ENCODE peak calls at places on chromosomes 12 and 14, in five cellular contexts. F is HepG2, O is HCT116, B is K562, N is GM12878. V is an unnamed sample.

GRCh38 chr14:100810861-100811461 is 15.0 kb upstream of the MEG3 start:
- DNase-seq in F (no peak), O (no peak), B (no peak), N (no peak), V (no peak)

GRCh38 chr14:95490727-95491451 is 25.6 kb downstream of the SYNE3 start:
- DNase-seq in F (no peak), O (peak; percentile 12), B (no peak), N (no peak), V (peak; percentile 36)

GRCh38 chr12:87254371-87255030 is 774.7 kb downstream of the C12orf50 start:
- DNase-seq in F (no peak), O (no peak), B (no peak), N (no peak), V (no peak)

GRCh38 chr14:95038521-95039250 is 118.6 kb downstream of the DICER1 start:
- DNase-seq in F (no peak), O (no peak), B (no peak), N (no peak), V (no peak)

GRCh38 chr12:30992381-30992780 is 65.8 kb downstream of the TSPAN11 start:
- DNase-seq in F (no peak), O (no peak), B (no peak), N (no peak), V (no peak)

GRCh38 chr12:43338848-43339526 is 213.0 kb downstream of the ADAMTS20 start:
- DNase-seq in F (peak; percentile 2), O (peak; percentile 16), B (peak; percentile 4), N (peak; percentile 42), V (peak; percentile 5)

GRCh38 chr14:79278798-79279644 is 932.3 kb downstream of the DIO2 start:
- DNase-seq in F (peak; percentile 27), O (no peak), B (peak; percentile 2), N (no peak), V (peak; percentile 33)

GRCh38 chr12:59972941-59973340 is 377.1 kb downstream of the SLC16A7 start:
- DNase-seq in F (peak; percentile 12), O (peak; percentile 50), B (no peak), N (no peak), V (no peak)

GRCh38 chr12:111687255-111687654 is 1.4 kb downstream of the ACAD10 start:
- DNase-seq in F (peak; percentile 31), O (no peak), B (peak; percentile 71), N (peak; percentile 5), V (peak; percentile 44)

GRCh38 chr12:54859502-54859901 is 5.2 kb downstream of the MUCL1 start:
- DNase-seq in F (no peak), O (no peak), B (no peak), N (no peak), V (no peak)
- TF ChIP-seq POLR2A in F (no peak), O (no peak), B (no peak), N (no peak), V (no peak)

DNA sequence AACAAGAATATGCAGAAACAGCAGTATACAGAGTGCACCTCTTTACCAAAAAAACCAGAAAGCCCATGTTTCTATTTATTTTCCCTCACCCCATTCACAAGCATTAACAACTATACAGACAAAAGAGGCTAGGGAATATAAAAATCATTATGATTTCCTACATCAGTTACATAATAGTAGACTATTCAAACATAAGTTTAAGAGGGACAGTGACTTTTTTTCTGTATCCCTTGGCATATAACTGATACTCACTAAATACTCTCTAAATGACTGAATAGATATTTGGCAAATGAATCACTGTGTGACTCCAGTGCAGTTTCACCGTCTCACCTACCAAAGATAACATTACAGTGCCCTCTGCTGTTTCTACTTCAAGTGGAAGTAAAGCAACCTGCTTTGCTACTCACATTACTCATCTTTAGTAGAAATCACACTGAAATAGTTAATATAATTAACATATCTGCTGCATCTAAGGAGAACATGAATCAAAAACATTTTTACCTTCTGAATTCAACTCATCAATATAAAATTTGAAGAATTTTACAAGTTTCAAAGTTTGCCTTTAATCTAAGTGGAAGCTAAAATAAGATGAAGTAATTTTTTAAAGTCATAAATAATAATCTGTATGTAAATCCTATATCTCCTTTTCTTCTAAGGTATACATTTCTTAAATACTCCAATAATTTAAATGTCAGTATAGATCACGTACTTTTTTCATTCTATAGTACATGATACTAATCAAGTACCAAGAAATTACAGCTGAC is 103.8 kb downstream of the OSBPL8 start:
- DNase-seq in F (peak; percentile 62), O (peak; percentile 90), B (peak; percentile 66), N (peak; percentile 33), V (peak; percentile 49)
- TF ChIP-seq REST in F (no peak), O (no peak), B (no peak), N (no peak), V (no peak)

GRCh38 chr12:22535478-22535877 is 8.9 kb downstream of the C2CD5 start:
- DNase-seq in F (no peak), O (no peak), B (no peak), N (no peak), V (no peak)
- TF ChIP-seq POLR2A in F (no peak), O (no peak), B (no peak), N (no peak), V (no peak)

DNA sequence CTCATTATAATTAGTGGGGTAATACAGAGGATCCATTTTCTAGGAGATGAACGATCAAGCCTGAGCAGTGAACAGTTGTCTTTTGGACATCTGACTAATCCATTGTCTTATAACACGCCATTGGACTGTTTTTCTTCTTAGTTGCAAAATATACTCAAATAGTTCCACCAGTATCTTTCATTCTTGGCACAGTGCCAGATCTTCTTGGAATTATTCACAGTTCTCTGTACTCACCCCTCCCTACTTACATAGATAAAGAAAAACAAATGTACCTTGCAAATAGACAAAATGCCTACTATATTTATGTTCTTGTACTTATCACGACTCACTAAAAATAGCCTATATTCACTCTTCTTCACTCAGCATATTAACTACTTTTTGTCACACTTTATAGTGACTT is 3.8 kb downstream of the CBLN3 start:
- DNase-seq in F (peak; percentile 63), O (no peak), B (peak; percentile 80), N (no peak), V (no peak)
- TF ChIP-seq REST in F (no peak), O (no peak), B (no peak), N (no peak), V (no peak)

DNA sequence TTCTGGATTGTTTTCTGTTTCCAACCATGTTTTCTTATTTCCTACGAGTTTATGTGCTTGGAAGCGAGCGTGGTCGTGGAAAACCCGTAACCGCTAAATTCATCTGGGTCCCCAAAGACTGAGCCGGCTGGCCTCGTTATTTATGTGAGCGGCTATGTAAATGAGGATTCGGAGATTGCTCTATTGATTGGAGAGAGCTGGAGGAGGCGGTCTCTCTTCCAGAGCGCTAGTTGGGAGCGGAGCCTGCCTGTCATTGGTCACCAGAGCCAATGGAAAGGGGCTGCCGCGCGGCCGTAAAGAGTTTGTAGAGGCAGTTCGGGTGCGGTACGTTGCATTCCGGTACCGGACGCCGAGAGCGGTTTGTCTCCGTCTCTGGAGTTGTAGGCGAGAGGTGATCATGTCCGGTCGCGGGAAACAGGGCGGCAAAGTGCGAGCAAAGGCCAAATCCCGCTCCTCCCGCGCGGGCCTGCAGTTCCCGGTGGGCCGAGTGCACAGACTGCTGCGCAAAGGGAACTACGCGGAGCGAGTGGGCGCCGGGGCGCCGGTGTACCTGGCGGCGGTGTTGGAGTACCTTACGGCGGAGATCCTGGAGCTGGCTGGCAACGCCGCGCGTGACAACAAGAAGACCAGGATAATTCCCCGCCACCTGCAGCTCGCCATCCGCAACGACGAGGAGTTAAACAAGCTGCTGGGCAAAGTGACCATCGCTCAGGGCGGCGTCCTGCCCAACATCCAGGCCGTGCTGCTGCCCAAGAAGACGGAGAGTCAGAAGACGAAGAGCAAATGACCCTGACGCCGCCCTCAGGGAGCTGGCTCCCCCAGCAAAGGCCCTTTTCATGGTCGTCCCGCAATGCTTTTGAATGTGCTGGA is 29.0 kb downstream of the WBP11 start:
- DNase-seq in F (peak; percentile 88), O (peak; percentile 74), B (no peak), N (peak; percentile 66), V (peak; percentile 97)
- TF ChIP-seq POLR2A in F (peak; percentile 90), O (no peak), B (no peak), N (peak; percentile 95), V (peak; percentile 97)

GRCh38 chr12:125360540-125360939 is 295.3 kb downstream of the AACS start:
- DNase-seq in F (no peak), O (no peak), B (no peak), N (no peak), V (no peak)
- TF ChIP-seq REST in F (no peak), O (no peak), B (no peak), N (no peak), V (no peak)

DNA sequence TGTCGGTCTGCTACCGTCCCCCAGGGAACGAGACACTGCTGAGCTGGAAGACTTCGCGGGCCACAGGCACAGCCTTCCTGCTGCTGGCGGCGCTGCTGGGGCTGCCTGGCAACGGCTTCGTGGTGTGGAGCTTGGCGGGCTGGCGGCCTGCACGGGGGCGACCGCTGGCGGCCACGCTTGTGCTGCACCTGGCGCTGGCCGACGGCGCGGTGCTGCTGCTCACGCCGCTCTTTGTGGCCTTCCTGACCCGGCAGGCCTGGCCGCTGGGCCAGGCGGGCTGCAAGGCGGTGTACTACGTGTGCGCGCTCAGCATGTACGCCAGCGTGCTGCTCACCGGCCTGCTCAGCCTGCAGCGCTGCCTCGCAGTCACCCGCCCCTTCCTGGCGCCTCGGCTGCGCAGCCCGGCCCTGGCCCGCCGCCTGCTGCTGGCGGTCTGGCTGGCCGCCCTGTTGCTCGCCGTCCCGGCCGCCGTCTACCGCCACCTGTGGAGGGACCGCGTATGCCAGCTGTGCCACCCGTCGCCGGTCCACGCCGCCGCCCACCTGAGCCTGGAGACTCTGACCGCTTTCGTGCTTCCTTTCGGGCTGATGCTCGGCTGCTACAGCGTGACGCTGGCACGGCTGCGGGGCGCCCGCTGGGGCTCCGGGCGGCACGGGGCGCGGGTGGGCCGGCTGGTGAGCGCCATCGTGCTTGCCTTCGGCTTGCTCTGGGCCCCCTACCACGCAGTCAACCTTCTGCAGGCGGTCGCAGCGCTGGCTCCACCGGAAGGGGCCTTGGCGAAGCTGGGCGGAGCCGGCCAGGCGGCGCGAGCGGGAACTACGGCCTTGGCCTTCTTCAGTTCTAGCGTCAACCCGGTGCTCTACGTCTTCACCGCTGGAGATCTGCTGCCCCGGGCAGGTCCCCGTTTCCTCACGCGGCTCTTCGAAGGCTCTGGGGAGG is at the start of gene LTB4R:
- DNase-seq in F (no peak), O (no peak), B (no peak), N (no peak), V (no peak)
- TF ChIP-seq POLR2A in F (no peak), O (no peak), B (no peak), N (peak; percentile 54), V (no peak)